ENCODE peak calls at places on chromosome 2, in four cellular contexts. A is cerebellar nuclear complex, E is T-helper 1 cell, P is fibroblast of lung. R is an unnamed sample.

GRCh38 chr2:54149623-54150501 is 34.4 kb downstream of the ACYP2 start:
- DNase-seq in A (no peak), P (peak), E (no peak), R (no peak)

GRCh38 chr2:134736167-134736885 is 17.5 kb upstream of the TMEM163 start:
- DNase-seq in E (no peak), A (no peak), P (peak), R (no peak)

GRCh38 chr2:96815326-96816126 is 542 bp upstream of the CNNM3 start:
- DNase-seq in P (peak), A (no peak), E (no peak), R (no peak)

GRCh38 chr2:127087780-127088495 is 19.0 kb downstream of the BIN1 start:
- DNase-seq in E (no peak), A (no peak), P (no peak), R (no peak)

GRCh38 chr2:43269706-43270105 is 43.3 kb upstream of the ZFP36L2 start:
- DNase-seq in A (no peak), E (no peak), P (peak), R (no peak)

GRCh38 chr2:190477563-190478454 is 56.7 kb downstream of the NEMP2 start:
- DNase-seq in P (peak), E (no peak), A (peak), R (no peak)

GRCh38 chr2:67313536-67313935 is 83.6 kb upstream of the ETAA1 start:
- DNase-seq in P (no peak), A (no peak), E (no peak), R (no peak)

GRCh38 chr2:96768083-96768561 is 7.4 kb downstream of the CNNM4 start:
- DNase-seq in P (no peak), E (no peak), A (no peak), R (no peak)

GRCh38 chr2:20604957-20605381 is 45.9 kb downstream of the HS1BP3 start:
- DNase-seq in P (peak), E (no peak), A (no peak), R (no peak)

GRCh38 chr2:1775511-1776035 is 31.3 kb upstream of the PXDN start:
- DNase-seq in E (no peak), A (no peak), P (no peak), R (no peak)

GRCh38 chr2:235445116-235445515 is 48.7 kb upstream of the AGAP1 start:
- DNase-seq in P (no peak), A (no peak), E (no peak), R (no peak)

GRCh38 chr2:145591109-145591809 is 1071.3 kb upstream of the ZEB2 start:
- DNase-seq in A (no peak), P (no peak), E (no peak), R (no peak)

GRCh38 chr2:232532406-232532805 is 6.4 kb downstream of the CHRND start:
- DNase-seq in A (no peak), P (no peak), E (no peak), R (no peak)

GRCh38 chr2:237904806-237905599 is 45.6 kb downstream of the RAMP1 start:
- DNase-seq in A (no peak), P (peak), E (no peak), R (no peak)

GRCh38 chr2:205139822-205140612 is 542.3 kb upstream of the NRP2 start:
- DNase-seq in A (no peak), P (no peak), E (no peak), R (no peak)

GRCh38 chr2:23602113-23602512 is 217.1 kb downstream of the KLHL29 start:
- DNase-seq in P (peak), E (no peak), A (no peak), R (peak)

GRCh38 chr2:216850665-216851327 is 9.1 kb downstream of the TNP1 start:
- DNase-seq in P (no peak), A (no peak), E (no peak), R (no peak)

GRCh38 chr2:1856481-1856880 is 112.2 kb upstream of the PXDN start:
- DNase-seq in P (no peak), E (no peak), A (no peak), R (no peak)

GRCh38 chr2:73730810-73731209 is 6.3 kb downstream of the TPRKB start:
- DNase-seq in P (no peak), E (no peak), A (peak), R (peak)

GRCh38 chr2:11482473-11483031 is 16.6 kb upstream of the E2F6 start:
- DNase-seq in E (no peak), A (no peak), P (no peak), R (no peak)

GRCh38 chr2:46451131-46451711 is 28.1 kb upstream of the TMEM247 start:
- DNase-seq in A (no peak), E (no peak), P (peak), R (no peak)

GRCh38 chr2:240339411-240340360 is 95.8 kb upstream of the GPC1 start:
- DNase-seq in P (no peak), A (no peak), E (no peak), R (no peak)

GRCh38 chr2:47189635-47190034 is 34.5 kb upstream of the STPG4 start:
- DNase-seq in A (no peak), P (peak), E (no peak), R (no peak)

GRCh38 chr2:288002-288742 is at the start of gene ALKAL2:
- DNase-seq in E (no peak), P (peak), A (no peak), R (no peak)

GRCh38 chr2:128410758-128411215 is 92.1 kb upstream of the HS6ST1 start:
- DNase-seq in E (no peak), A (no peak), P (no peak), R (peak)

GRCh38 chr2:69771461-69771860 is 29.5 kb downstream of the ANXA4 start:
- DNase-seq in E (no peak), P (peak), A (no peak), R (no peak)

GRCh38 chr2:219460424-219460926 is 25.8 kb downstream of the SPEG start:
- DNase-seq in P (peak), E (no peak), A (no peak), R (peak)

GRCh38 chr2:217820066-217820819 is 182.6 kb downstream of the TNS1 start:
- DNase-seq in P (no peak), E (no peak), A (no peak), R (no peak)

GRCh38 chr2:31251018-31251417 is 17.1 kb downstream of the EHD3 start:
- DNase-seq in P (no peak), E (no peak), A (no peak), R (no peak)

GRCh38 chr2:109284816-109285215 is 155.8 kb downstream of the SH3RF3 start:
- DNase-seq in P (peak), E (no peak), A (no peak), R (no peak)

R was measured in osteocyte.